ENCODE peak calls at places on chromosomes 4 and X, in six cellular contexts. K is GM12865, T is AG10803, S is fibroblast of lung, O is upper lobe of left lung, X is cardiac fibroblast. Q is an unnamed sample.

GRCh38 chr4:6470502-6471302 is 1.7 kb downstream of the PPP2R2C start:
- DNase-seq in T (peak), S (peak), K (no peak), O (no peak), X (peak), Q (peak)

GRCh38 chrX:150324035-150324728 is 38.9 kb upstream of the MAMLD1 start:
- DNase-seq in X (peak), K (no peak), O (no peak), S (peak), T (peak), Q (peak)

GRCh38 chr4:76601791-76602190 is 166.8 kb downstream of the SHROOM3 start:
- DNase-seq in X (peak), S (peak), K (peak), O (peak), T (peak), Q (peak)

GRCh38 chr4:116055857-116056827 is 942.7 kb upstream of the NDST4 start:
- DNase-seq in S (peak), X (peak), O (no peak), K (peak), T (no peak), Q (peak)

GRCh38 chr4:122703868-122704267 is 28.6 kb upstream of the BBS12 start:
- DNase-seq in S (peak), X (no peak), O (no peak), K (no peak), T (peak), Q (no peak)

GRCh38 chr4:152479428-152480026 is 56.4 kb downstream of the FBXW7 start:
- DNase-seq in X (peak), S (peak), O (no peak), K (no peak), T (peak), Q (peak)

GRCh38 chr4:86972997-86973396 is 38.2 kb downstream of the AFF1 start:
- DNase-seq in T (no peak), K (no peak), S (no peak), X (no peak), O (peak), Q (no peak)

GRCh38 chr4:32251126-32251525 is 1531.0 kb downstream of the PCDH7 start:
- DNase-seq in O (no peak), K (no peak), T (no peak), X (no peak), S (no peak), Q (no peak)

GRCh38 chrX:106999002-106999975 is 723 bp downstream of the MORC4 start:
- DNase-seq in S (peak), T (peak), O (peak), X (peak), K (peak), Q (peak)

GRCh38 chr4:181911420-181911819 is 331.8 kb upstream of the TENM3 start:
- DNase-seq in K (no peak), O (no peak), S (peak), X (peak), T (peak), Q (peak)

GRCh38 chr4:7519638-7520373 is 85.1 kb upstream of the PSAPL1 start:
- DNase-seq in T (no peak), K (no peak), X (no peak), O (no peak), S (no peak), Q (no peak)

GRCh38 chrX:16185725-16186136 is 18.4 kb downstream of the MAGEB17 start:
- DNase-seq in S (peak), K (peak), X (peak), O (no peak), T (peak), Q (peak)

GRCh38 chr4:56648245-56649151 is 32.6 kb downstream of the HOPX start:
- DNase-seq in K (no peak), T (no peak), O (no peak), S (peak), X (peak), Q (peak)

GRCh38 chrX:19566359-19567141 is 51.2 kb upstream of the MAP3K15 start:
- DNase-seq in S (peak), K (peak), O (peak), X (peak), T (peak), Q (peak)

GRCh38 chrX:110346681-110347080 is 12.0 kb upstream of the RTL9 start:
- DNase-seq in T (peak), S (peak), X (peak), O (no peak), K (no peak), Q (no peak)

GRCh38 chr4:1578301-1578781 is 105.8 kb downstream of the FAM53A start:
- DNase-seq in T (no peak), O (no peak), S (no peak), X (no peak), K (no peak), Q (no peak)

GRCh38 chr4:125314676-125315570 is at the start of gene FAT4:
- DNase-seq in T (peak), O (peak), K (peak), X (peak), S (peak), Q (peak)

GRCh38 chrX:154750301-154751120 is at the start of gene GAB3:
- DNase-seq in X (peak), O (no peak), K (peak), S (no peak), T (no peak), Q (no peak)

GRCh38 chr4:184763150-184763780 is 29.4 kb upstream of the CENPU start:
- DNase-seq in X (no peak), O (no peak), S (peak), K (no peak), T (peak), Q (peak)

GRCh38 chrX:71989768-71990167 is 79.1 kb downstream of the NHSL2 start:
- DNase-seq in T (peak), K (no peak), O (no peak), X (peak), S (peak), Q (peak)

DNA sequence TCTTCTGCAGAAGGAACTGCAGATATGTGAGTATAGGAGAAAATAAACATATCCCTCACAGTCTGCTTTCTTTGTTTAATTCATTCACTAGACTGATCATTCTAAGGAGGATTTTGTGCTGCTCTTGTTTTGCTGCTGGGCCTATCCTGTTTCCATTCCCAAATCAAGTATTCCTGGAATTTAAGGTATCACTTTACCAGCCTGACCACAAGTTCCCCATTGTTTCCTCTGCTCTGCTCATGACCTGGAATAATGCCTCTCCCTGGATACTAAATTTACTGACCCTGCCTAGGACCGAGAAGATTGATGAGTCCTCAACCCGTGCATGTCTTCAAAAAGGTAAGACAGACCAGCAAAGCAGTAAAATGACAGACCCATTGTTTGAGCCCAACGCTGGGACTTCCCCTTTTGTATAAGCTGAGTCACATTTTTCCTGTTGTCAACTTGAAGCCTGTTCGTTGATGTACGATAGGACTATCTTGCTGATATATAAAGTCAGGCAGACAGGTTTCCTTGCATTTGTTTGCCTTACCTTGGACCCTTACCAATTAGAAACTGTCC is 85.5 kb upstream of the TET2 start:
- DNase-seq in O (peak), X (peak), K (peak), S (peak), T (no peak), Q (peak)
- H3K4me3 ChIP-seq in O (no peak), X (no peak), K (peak), S (no peak), T (no peak), Q (no peak)

DNA sequence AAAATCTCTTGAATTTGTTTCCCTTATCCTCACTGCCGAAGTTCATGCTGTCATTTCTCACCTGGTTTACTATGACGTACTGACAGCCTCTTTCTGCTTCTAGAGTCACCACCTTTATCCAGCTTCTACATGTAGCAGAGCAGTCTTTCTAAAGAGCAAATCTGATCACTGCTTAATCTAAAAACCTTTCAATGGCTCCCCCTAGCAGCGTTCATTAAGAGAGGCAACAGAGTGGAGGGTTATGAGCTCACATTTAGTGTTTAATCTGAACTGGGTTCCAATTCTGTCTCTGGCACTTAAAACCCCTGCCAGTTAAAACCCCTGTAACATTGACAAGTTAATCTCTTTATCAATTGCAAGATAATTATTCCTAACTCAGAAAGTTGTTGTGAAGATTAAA is 4.4 kb downstream of the RBPJ start:
- DNase-seq in O (no peak), K (peak), S (peak), T (peak), X (peak), Q (peak)
- TF ChIP-seq CTCF in O (no peak), K (peak), S (peak), T (peak), X (peak), Q (peak)

GRCh38 chr4:38106886-38107514 is 146.8 kb downstream of the PTTG2 start:
- DNase-seq in T (no peak), X (no peak), O (no peak), S (no peak), K (no peak), Q (no peak)
- H3K4me3 ChIP-seq in T (no peak), X (no peak), O (no peak), S (no peak), K (no peak), Q (no peak)

GRCh38 chrX:48491809-48492208 is 15.8 kb downstream of the FTSJ1 start:
- DNase-seq in K (no peak), S (no peak), O (no peak), X (no peak), T (no peak), Q (no peak)

GRCh38 chrX:48496660-48497059 is 12.1 kb upstream of the PORCN start:
- DNase-seq in O (no peak), K (no peak), X (peak), T (no peak), S (no peak), Q (peak)

GRCh38 chrX:48490661-48491060 is 14.7 kb downstream of the FTSJ1 start:
- DNase-seq in X (peak), S (peak), O (no peak), T (no peak), K (no peak), Q (peak)

GRCh38 chrX:48492293-48492910 is 16.4 kb upstream of the PORCN start:
- DNase-seq in X (peak), O (no peak), T (peak), S (no peak), K (no peak), Q (peak)

GRCh38 chrX:48493890-48494364 is 14.9 kb upstream of the PORCN start:
- DNase-seq in O (no peak), S (peak), X (peak), T (no peak), K (no peak), Q (peak)
- TF ChIP-seq CTCF in O (no peak), S (peak), X (peak), T (peak), K (no peak), Q (peak)

DNA sequence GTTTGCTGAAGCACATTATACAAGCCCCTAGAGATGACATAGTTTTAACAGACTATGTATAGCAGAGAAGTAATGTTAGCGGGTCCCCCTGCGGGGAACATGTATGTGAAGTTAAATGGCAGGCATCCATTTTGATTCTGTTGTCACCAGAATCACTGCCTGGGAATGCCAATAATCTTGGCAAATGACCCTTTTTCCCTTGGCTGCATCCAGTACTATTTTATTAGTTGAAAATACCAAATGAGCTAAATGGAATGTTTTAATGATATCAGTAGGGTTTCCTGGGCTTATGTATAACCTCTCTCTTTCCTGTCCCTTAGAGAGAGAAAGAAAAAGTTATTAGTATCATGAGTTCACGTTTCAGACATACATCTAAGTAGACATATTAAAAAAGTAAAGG is 93.6 kb downstream of the LIMCH1 start:
- DNase-seq in X (no peak), O (no peak), K (no peak), T (peak), S (no peak), Q (no peak)
- H3K4me3 ChIP-seq in X (no peak), O (no peak), K (no peak), T (no peak), S (no peak), Q (no peak)

DNA sequence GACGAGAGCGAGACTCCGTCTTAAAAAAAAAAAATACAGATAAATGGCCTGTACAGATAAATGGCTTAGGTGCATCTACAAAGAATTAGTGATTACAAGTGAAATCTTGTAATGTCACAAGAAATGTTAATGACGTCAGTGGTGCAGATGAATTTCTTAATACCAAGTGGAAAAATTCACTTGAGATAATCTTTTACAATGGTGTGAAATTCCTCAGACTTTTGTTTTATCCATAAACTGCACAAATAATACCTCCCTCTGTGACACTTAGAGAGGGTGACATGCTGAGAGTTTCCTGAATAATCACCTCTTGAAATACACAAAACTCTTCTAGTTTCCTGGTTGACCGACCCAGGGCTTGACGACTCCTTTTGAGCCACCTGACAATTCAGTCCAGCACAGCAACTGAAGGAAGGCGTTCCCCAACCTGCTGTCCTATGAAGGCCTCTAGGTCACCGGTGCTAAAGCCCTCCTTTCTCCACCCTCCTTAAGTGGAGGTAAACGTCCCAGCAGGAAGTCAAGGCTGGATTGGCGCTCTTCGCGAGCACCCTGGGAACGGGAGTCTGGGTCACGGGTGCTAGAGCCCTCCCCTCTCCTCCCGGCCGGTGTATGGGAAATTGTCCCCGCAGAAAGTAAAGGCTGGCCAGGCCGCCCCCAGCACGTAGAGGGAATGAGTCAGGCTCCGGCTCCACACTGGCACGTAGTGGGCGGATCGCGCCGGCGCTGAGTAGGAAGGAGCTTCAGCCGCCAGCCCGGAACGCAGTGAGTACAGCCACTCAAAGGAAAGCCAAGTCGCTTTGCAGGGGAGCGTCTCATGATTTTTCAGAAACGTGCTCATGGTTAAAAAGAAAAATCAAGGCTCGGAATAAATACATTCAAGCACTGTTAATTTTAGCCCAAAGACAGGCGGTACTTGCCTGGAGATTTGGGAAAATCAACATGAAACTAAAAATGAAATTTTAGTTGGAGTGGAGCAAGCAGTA is at the start of gene TMEM144:
- DNase-seq in T (peak), X (peak), K (no peak), S (peak), O (peak), Q (peak)
- TF ChIP-seq CTCF in T (peak), X (no peak), K (no peak), S (peak), O (no peak), Q (no peak)

GRCh38 chr4:170090667-170091052 is 904 bp upstream of the AADAT start:
- DNase-seq in X (peak), K (no peak), O (no peak), S (peak), T (peak), Q (no peak)
- H3K4me3 ChIP-seq in X (no peak), K (no peak), O (peak), S (peak), T (no peak), Q (peak)

GRCh38 chr4:8550691-8551090 is 29.5 kb upstream of the GPR78 start:
- DNase-seq in K (no peak), T (no peak), S (no peak), O (no peak), X (no peak), Q (no peak)
- TF ChIP-seq CTCF in K (no peak), T (no peak), S (no peak), O (no peak), X (no peak), Q (no peak)